ENCODE peak calls at places on chromosome 11, in seven cellular contexts. O is fibroblast of pulmonary artery; U is A549; Y is iris pigment epithelial cell; T is stimulated activated CD4-positive, alpha-beta T cell treated with anti-CD3 and anti-CD28 coated beads, Interleukin-4, amount 100 ng/mL, for 48 hours; C is pancreas; H is omental fat pad. M is an unnamed sample.

GRCh38 chr11:29328961-29329441 is 687.8 kb downstream of the KCNA4 start:
- DNase-seq in O (peak), U (peak), Y (peak), T (no peak), C (no peak), H (no peak), M (peak)

GRCh38 chr11:122922893-122923292 is 40.3 kb downstream of the JHY start:
- DNase-seq in O (no peak), U (no peak), Y (no peak), T (no peak), C (no peak), H (no peak), M (no peak)

GRCh38 chr11:84691830-84692229 is 935.3 kb downstream of the DLG2 start:
- DNase-seq in O (no peak), U (no peak), Y (no peak), T (no peak), C (no peak), H (no peak), M (no peak)

GRCh38 chr11:106415510-106415909 is 338.0 kb downstream of the AASDHPPT start:
- DNase-seq in O (no peak), U (no peak), Y (no peak), T (no peak), C (no peak), H (no peak), M (no peak)

GRCh38 chr11:65557280-65558001 is 718 bp downstream of the LTBP3 start:
- DNase-seq in O (peak), U (peak), Y (no peak), T (no peak), C (no peak), H (no peak), M (peak)

GRCh38 chr11:125305346-125305745 is 140.8 kb downstream of the PKNOX2 start:
- DNase-seq in O (no peak), U (no peak), Y (no peak), T (no peak), C (no peak), H (no peak), M (no peak)

GRCh38 chr11:120710354-120711187 is 199.0 kb downstream of the GRIK4 start:
- DNase-seq in O (peak), U (no peak), Y (peak), T (no peak), C (no peak), H (peak), M (peak)

GRCh38 chr11:112610996-112611795 is 350.0 kb upstream of the NCAM1 start:
- DNase-seq in O (peak), U (no peak), Y (peak), T (no peak), C (no peak), H (no peak), M (no peak)

GRCh38 chr11:105073486-105074200 is 28.5 kb upstream of the CARD16 start:
- DNase-seq in O (no peak), U (no peak), Y (no peak), T (no peak), C (no peak), H (no peak), M (no peak)

GRCh38 chr11:1292644-1293618 is 16.5 kb downstream of the TOLLIP start:
- DNase-seq in O (no peak), U (no peak), Y (no peak), T (no peak), C (peak), H (no peak), M (no peak)

GRCh38 chr11:44690651-44691050 is 36.1 kb upstream of the TSPAN18 start:
- DNase-seq in O (no peak), U (no peak), Y (no peak), T (no peak), C (no peak), H (no peak), M (no peak)

GRCh38 chr11:111518668-111519067 is 4.1 kb downstream of the HOATZ start:
- DNase-seq in O (no peak), U (no peak), Y (no peak), T (no peak), C (no peak), H (no peak), M (no peak)

GRCh38 chr11:129392995-129393394 is 17.3 kb downstream of the BARX2 start:
- DNase-seq in O (no peak), U (no peak), Y (no peak), T (no peak), C (no peak), H (no peak), M (no peak)